ENCODE peak calls at places on chromosome 1, in six cellular contexts. One of them, this sample, is unnamed.

GRCh38 chr1:96309783-96310182 is 411.8 kb upstream of the PTBP2 start:
- DNase-seq in Calu3: no peak
- DNase-seq in IMR-90: peak; percentile 81
- DNase-seq in dorsolateral prefrontal cortex: no peak
- DNase-seq in HEK293T: no peak
- DNase-seq in mucosa of gallbladder: no peak
- DNase-seq in this sample: no peak

GRCh38 chr1:47763456-47764171 is 233.6 kb downstream of the TRABD2B start:
- DNase-seq in IMR-90: peak; percentile 1
- DNase-seq in HEK293T: no peak
- DNase-seq in dorsolateral prefrontal cortex: peak; percentile 10
- DNase-seq in Calu3: no peak
- DNase-seq in mucosa of gallbladder: peak; percentile 16
- DNase-seq in this sample: no peak

GRCh38 chr1:226109829-226110248 is 47.3 kb downstream of the H3-3A start:
- DNase-seq in Calu3: peak; percentile 95
- DNase-seq in IMR-90: peak; percentile 70
- DNase-seq in mucosa of gallbladder: peak; percentile 87
- DNase-seq in HEK293T: peak; percentile 98
- DNase-seq in dorsolateral prefrontal cortex: peak; percentile 93
- DNase-seq in this sample: peak; percentile 90

GRCh38 chr1:231130509-231130908 is 31.3 kb upstream of the TRIM67 start:
- DNase-seq in mucosa of gallbladder: no peak
- DNase-seq in Calu3: no peak
- DNase-seq in HEK293T: no peak
- DNase-seq in dorsolateral prefrontal cortex: no peak
- DNase-seq in IMR-90: no peak
- DNase-seq in this sample: no peak

GRCh38 chr1:39305555-39305954 is 101.1 kb downstream of the MACF1 start:
- DNase-seq in Calu3: no peak
- DNase-seq in dorsolateral prefrontal cortex: no peak
- DNase-seq in mucosa of gallbladder: no peak
- DNase-seq in IMR-90: no peak
- DNase-seq in HEK293T: no peak
- DNase-seq in this sample: no peak

GRCh38 chr1:244209955-244210354 is 158.9 kb downstream of the ZBTB18 start:
- DNase-seq in mucosa of gallbladder: no peak
- DNase-seq in HEK293T: no peak
- DNase-seq in dorsolateral prefrontal cortex: no peak
- DNase-seq in Calu3: no peak
- DNase-seq in IMR-90: no peak
- DNase-seq in this sample: no peak

GRCh38 chr1:156923565-156924477 is 3.4 kb downstream of the LRRC71 start:
- DNase-seq in IMR-90: no peak
- DNase-seq in dorsolateral prefrontal cortex: no peak
- DNase-seq in mucosa of gallbladder: no peak
- DNase-seq in HEK293T: no peak
- DNase-seq in Calu3: no peak
- DNase-seq in this sample: no peak

GRCh38 chr1:81617308-81618027 is 183.3 kb upstream of the ADGRL2 start:
- DNase-seq in IMR-90: peak; percentile 4
- DNase-seq in HEK293T: no peak
- DNase-seq in Calu3: no peak
- DNase-seq in mucosa of gallbladder: no peak
- DNase-seq in dorsolateral prefrontal cortex: no peak
- DNase-seq in this sample: no peak

GRCh38 chr1:90295534-90295933 is 300.6 kb downstream of the ZNF326 start:
- DNase-seq in IMR-90: no peak
- DNase-seq in mucosa of gallbladder: no peak
- DNase-seq in HEK293T: no peak
- DNase-seq in dorsolateral prefrontal cortex: no peak
- DNase-seq in Calu3: no peak
- DNase-seq in this sample: no peak

GRCh38 chr1:204065174-204065985 is 7.5 kb upstream of the SOX13 start:
- DNase-seq in Calu3: peak; percentile 56
- DNase-seq in HEK293T: no peak
- DNase-seq in IMR-90: peak; percentile 12
- DNase-seq in mucosa of gallbladder: no peak
- DNase-seq in dorsolateral prefrontal cortex: no peak
- DNase-seq in this sample: no peak

GRCh38 chr1:3518256-3518655 is 63.8 kb downstream of the ARHGEF16 start:
- DNase-seq in dorsolateral prefrontal cortex: no peak
- DNase-seq in mucosa of gallbladder: no peak
- DNase-seq in Calu3: no peak
- DNase-seq in HEK293T: no peak
- DNase-seq in IMR-90: no peak
- DNase-seq in this sample: no peak

GRCh38 chr1:94418664-94419655 is 771 bp downstream of the ABCD3 start:
- DNase-seq in IMR-90: peak; percentile 24
- DNase-seq in dorsolateral prefrontal cortex: no peak
- DNase-seq in Calu3: peak; percentile 51
- DNase-seq in HEK293T: peak; percentile 41
- DNase-seq in mucosa of gallbladder: peak; percentile 49
- DNase-seq in this sample: peak; percentile 87